ENCODE peak calls at places on chromosomes 4 and X, in six cellular contexts. K, C, S, U, R and Y are unnamed samples.

GRCh38 chr4:75769044-75769443 is 44.7 kb downstream of the USO1 start:
- DNase-seq in K (no peak), C (peak), S (peak), U (no peak), R (no peak), Y (no peak)

GRCh38 chrX:131901581-131901980 is 121.5 kb upstream of the STK26 start:
- DNase-seq in K (no peak), C (no peak), S (no peak), U (no peak), R (no peak), Y (no peak)

GRCh38 chr4:25672756-25673155 is 17.1 kb downstream of the SLC34A2 start:
- DNase-seq in K (no peak), C (no peak), S (no peak), U (no peak), R (no peak), Y (no peak)

GRCh38 chr4:98908182-98908581 is 20.8 kb downstream of the EIF4E start:
- DNase-seq in K (no peak), C (peak), S (peak), U (no peak), R (no peak), Y (no peak)

GRCh38 chr4:17502764-17503163 is 9.1 kb downstream of the QDPR start:
- DNase-seq in K (no peak), C (no peak), S (peak), U (no peak), R (no peak), Y (no peak)

GRCh38 chrX:8030361-8030760 is 103.1 kb upstream of the PNPLA4 start:
- DNase-seq in K (no peak), C (no peak), S (no peak), U (no peak), R (no peak), Y (no peak)

GRCh38 chr4:117575850-117576249 is 458.4 kb upstream of the NDST3 start:
- DNase-seq in K (no peak), C (no peak), S (no peak), U (no peak), R (no peak), Y (no peak)

GRCh38 chr4:182801626-182802025 is 115.6 kb downstream of the DCTD start:
- DNase-seq in K (no peak), C (no peak), S (no peak), U (no peak), R (no peak), Y (no peak)

GRCh38 chr4:138111462-138112000 is 130.6 kb downstream of the SLC7A11 start:
- DNase-seq in K (no peak), C (no peak), S (peak), U (no peak), R (no peak), Y (no peak)